ENCODE peak calls at places on chromosomes 6 and 20, in four cellular contexts. Y, G, H and N are unnamed samples.

GRCh38 chr20:56875052-56875663 is 246.1 kb downstream of the TFAP2C start:
- DNase-seq in Y (no peak), G (no peak), H (no peak), N (peak; percentile 39)

GRCh38 chr6:143176090-143177021 is 115.7 kb downstream of the AIG1 start:
- DNase-seq in H (no peak), G (no peak), Y (no peak), N (no peak)

GRCh38 chr6:98787961-98788360 is 46.4 kb upstream of the POU3F2 start:
- DNase-seq in G (no peak), H (no peak), Y (no peak), N (no peak)

GRCh38 chr6:17250237-17250636 is 30.9 kb upstream of the RBM24 start:
- DNase-seq in G (no peak), H (no peak), Y (no peak), N (no peak)

GRCh38 chr6:56314683-56315523 is 67.5 kb upstream of the COL21A1 start:
- DNase-seq in Y (peak; percentile 47), G (no peak), H (no peak), N (peak; percentile 20)

GRCh38 chr20:54668271-54669053 is 193.1 kb downstream of the DOK5 start:
- DNase-seq in H (no peak), G (no peak), Y (peak; percentile 41), N (no peak)

GRCh38 chr6:9593566-9593965 is 821.3 kb downstream of the TFAP2A start:
- DNase-seq in H (no peak), G (no peak), Y (no peak), N (no peak)

GRCh38 chr20:62624719-62625455 is 17.4 kb upstream of the SLCO4A1 start:
- DNase-seq in H (no peak), G (no peak), Y (no peak), N (no peak)

GRCh38 chr6:81075974-81076373 is 676.5 kb downstream of the TENT5A start:
- DNase-seq in Y (peak; percentile 9), H (no peak), G (no peak), N (no peak)

GRCh38 chr6:36028088-36028886 is 679 bp downstream of the MAPK14 start:
- DNase-seq in G (no peak), H (no peak), Y (peak; percentile 46), N (no peak)

GRCh38 chr20:63307538-63308217 is 14.7 kb downstream of the COL20A1 start:
- DNase-seq in Y (no peak), H (no peak), G (no peak), N (no peak)

GRCh38 chr20:63977392-63978276 is 1.8 kb downstream of the SAMD10 start:
- DNase-seq in G (no peak), H (no peak), Y (peak; percentile 87), N (no peak)

GRCh38 chr6:9540534-9541126 is 874.2 kb downstream of the TFAP2A start:
- DNase-seq in G (no peak), Y (peak; percentile 20), H (no peak), N (no peak)

GRCh38 chr6:132669690-132670291 is 10.8 kb upstream of the TAAR1 start:
- DNase-seq in H (no peak), Y (peak; percentile 20), G (no peak), N (no peak)

GRCh38 chr20:6295026-6295425 is 172.2 kb upstream of the FERMT1 start:
- DNase-seq in Y (no peak), G (no peak), H (no peak), N (no peak)

GRCh38 chr20:20366551-20366895 is 1.4 kb upstream of the INSM1 start:
- DNase-seq in G (no peak), Y (no peak), H (no peak), N (no peak)

GRCh38 chr6:28543671-28544131 is 18.0 kb downstream of the GPX5 start:
- DNase-seq in H (no peak), G (no peak), Y (no peak), N (no peak)

GRCh38 chr20:13199279-13199678 is 21.8 kb upstream of the ISM1 start:
- DNase-seq in H (no peak), G (no peak), Y (no peak), N (no peak)

GRCh38 chr6:45626087-45626891 is 248.6 kb upstream of the SUPT3H start:
- DNase-seq in H (no peak), G (no peak), Y (no peak), N (no peak)

GRCh38 chr6:143166247-143166695 is 105.6 kb downstream of the AIG1 start:
- DNase-seq in G (no peak), Y (no peak), H (no peak), N (no peak)

GRCh38 chr20:34334654-34335407 is 28.2 kb upstream of the ITCH start:
- DNase-seq in Y (peak; percentile 83), H (no peak), G (no peak), N (no peak)

GRCh38 chr6:156912431-156912830 is 135.3 kb downstream of the ARID1B start:
- DNase-seq in H (no peak), Y (no peak), G (no peak), N (peak; percentile 16)
- TF ChIP-seq SUZ12 in H (no peak), Y (no peak), G (no peak), N (no peak)

DNA sequence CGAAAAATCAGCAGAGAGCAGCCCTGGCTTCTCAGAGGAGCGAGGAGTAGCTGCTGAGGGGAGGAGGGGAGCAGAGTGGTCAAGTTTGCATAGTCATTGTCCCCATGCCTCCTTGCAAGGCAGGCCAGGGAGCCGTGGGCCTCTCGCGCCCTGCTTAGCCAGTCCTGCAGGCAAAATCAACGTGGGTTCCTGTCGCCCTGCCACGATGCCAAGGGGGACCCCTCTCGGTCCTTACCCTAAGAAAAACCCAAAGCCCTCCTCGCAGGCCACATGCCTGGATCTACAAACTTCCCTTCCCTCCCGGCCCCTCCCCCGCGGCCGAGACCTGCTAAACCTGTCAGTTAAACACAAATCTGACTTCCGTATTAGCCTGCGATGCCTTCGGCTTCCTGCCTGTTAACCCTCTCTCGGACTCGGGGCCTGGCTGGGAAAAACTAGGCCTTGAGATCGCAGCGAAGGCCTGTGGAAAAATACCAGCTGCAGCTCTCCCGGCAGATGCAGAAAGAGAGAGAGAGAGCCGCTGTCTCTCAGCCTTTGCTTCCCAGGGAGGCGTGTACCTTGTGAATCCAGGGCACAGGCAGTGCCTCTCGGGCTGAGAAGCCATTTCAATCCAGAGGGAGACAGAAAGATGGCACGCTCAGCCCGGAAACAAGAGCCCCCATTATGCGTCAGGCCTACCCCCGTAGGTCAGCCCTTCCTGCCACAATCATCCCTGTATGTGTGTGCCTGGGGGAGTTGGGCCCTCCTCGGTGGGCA is 975 bp upstream of the ZMYND8 start:
- DNase-seq in G (no peak), H (no peak), Y (peak; percentile 100), N (peak; percentile 78)
- H3K4me3 ChIP-seq in G (no peak overlapping the region), H (peak overlapping the region; percentile 67), Y (peak overlapping the region; percentile 73), N (peak overlapping the region; percentile 13)

GRCh38 chr6:33888183-33888582 is 84.4 kb upstream of the MLN start:
- DNase-seq in G (no peak), Y (no peak), H (no peak), N (no peak)

GRCh38 chr6:33880746-33881145 is 76.9 kb upstream of the MLN start:
- DNase-seq in Y (no peak), G (no peak), H (no peak), N (no peak)

GRCh38 chr6:33882154-33882553 is 78.4 kb upstream of the MLN start:
- DNase-seq in G (no peak), Y (no peak), H (no peak), N (no peak)

GRCh38 chr6:33886673-33887144 is 82.9 kb upstream of the MLN start:
- DNase-seq in H (no peak), Y (no peak), G (no peak), N (no peak)

DNA sequence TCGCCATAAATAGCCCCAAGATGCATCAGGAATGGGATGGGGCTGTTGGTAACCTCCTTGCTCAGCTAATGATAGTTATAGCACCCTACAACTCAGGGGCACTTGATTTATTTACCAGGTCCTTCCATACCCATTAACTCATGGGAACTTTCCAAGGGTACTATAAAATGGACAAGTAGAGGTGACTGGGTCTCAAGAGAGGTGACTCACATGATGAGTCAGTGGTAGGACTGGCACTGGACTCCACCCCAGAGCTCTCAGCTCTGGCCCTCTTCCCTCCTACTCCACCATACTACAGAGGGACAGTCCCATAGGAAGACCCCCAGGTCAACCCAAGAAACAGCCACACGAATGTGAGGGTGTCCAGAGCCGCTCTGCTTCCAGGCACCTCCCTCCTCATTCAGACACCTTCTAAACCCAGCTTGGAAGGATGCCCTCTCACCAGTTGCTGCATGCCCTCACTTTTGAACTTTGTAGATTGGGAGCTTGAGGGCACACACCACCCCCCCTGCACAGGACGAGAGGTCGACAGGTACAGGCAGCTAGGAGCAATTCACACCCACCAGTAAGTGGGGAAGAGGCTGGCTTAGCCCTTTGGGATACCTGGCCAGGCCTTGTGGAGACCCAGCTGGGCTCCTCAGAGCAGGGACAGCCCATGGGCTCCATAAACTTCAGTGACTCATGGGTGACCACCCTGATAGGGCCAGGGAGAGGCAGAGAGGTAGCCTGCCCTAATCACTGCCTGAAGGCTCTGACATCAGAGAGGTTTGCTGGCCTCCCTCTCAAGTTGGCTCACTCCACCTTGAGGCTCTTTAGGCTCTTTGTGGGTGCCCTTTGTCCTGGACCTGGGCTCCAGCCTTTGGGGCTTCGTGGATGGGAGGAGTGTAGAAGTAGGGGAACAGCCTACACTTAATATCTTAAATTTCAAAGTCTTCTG is 81.6 kb upstream of the MLN start:
- DNase-seq in G (no peak), Y (no peak), H (no peak), N (no peak)
- TF ChIP-seq SUZ12 in G (no peak), Y (no peak), H (no peak), N (no peak)

DNA sequence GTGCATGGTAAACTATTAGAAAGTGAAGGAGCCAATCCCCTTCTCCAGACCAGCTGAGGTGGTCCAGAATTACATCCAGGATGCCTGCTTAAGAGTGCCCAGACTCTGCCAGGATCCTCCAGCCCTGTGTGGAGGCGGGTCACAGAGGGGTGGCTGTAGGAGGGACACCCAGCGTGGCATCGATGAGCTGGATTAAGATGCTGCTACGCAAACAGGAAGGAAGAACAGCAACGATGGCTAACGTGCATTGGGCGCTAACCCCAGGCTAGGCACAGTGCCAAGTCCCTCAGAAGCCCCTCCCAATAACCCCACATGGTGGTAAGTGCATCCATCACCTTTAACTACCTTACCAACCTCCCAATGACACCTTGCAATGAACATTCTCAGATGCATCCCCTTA is 63.9 kb upstream of the MRPS10 start:
- DNase-seq in Y (no peak), H (no peak), G (no peak), N (no peak)
- H3K4me3 ChIP-seq in Y (no peak overlapping the region), H (no peak overlapping the region), G (no peak overlapping the region), N (no peak overlapping the region)

DNA sequence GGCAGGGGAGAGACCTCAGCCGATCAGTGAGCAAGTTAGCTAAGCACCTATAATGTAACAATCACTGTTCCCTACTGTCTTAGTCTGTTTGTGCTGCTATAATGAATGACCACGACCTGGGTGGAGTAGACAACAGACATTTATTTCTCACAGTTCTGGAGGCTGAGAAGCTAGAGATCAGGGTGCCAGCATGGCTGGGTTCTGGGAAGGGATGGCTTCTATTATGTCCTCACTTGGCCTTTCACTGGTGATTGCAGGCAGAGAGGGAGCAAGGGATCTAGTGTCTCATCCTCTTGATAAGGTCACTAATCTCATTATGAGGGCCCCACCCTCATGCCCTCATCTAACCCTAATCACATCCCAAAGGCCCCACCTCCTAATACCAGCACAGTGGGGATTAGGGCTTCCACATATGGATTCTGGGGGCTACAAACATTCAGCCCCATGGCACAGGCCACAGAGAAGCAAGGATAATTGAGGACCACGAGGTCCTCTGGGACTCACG is 162.5 kb downstream of the CD83 start:
- DNase-seq in H (no peak), Y (no peak), G (no peak), N (no peak)
- TF ChIP-seq SUZ12 in H (no peak), Y (no peak), G (no peak), N (no peak)

GRCh38 chr6:13787146-13787545 is 27.2 kb downstream of the MCUR1 start:
- DNase-seq in H (no peak), Y (no peak), G (no peak), N (no peak)
- H3K4me3 ChIP-seq in H (no peak overlapping the region), Y (no peak overlapping the region), G (no peak overlapping the region), N (no peak overlapping the region)